ENCODE peak calls at places on chromosomes 2 and 18, in seven cellular contexts. One of them, this sample, is unnamed.

GRCh38 chr18:68676913-68677312 is 38.0 kb downstream of the TMX3 start:
- DNase-seq in choroid plexus epithelial cell: peak; percentile 71
- DNase-seq in hepatocyte: no peak
- DNase-seq in foreskin fibroblast: no peak
- DNase-seq in heart left ventricle: no peak
- DNase-seq in kidney epithelial cell: no peak
- DNase-seq in CD8-positive, alpha-beta T cell: no peak
- DNase-seq in this sample: no peak

GRCh38 chr2:209463226-209463625 is 39.4 kb downstream of the MAP2 start:
- DNase-seq in choroid plexus epithelial cell: peak; percentile 38
- DNase-seq in hepatocyte: no peak
- DNase-seq in foreskin fibroblast: no peak
- DNase-seq in heart left ventricle: no peak
- DNase-seq in kidney epithelial cell: no peak
- DNase-seq in CD8-positive, alpha-beta T cell: no peak
- DNase-seq in this sample: no peak

GRCh38 chr2:96815326-96816126 is 542 bp upstream of the CNNM3 start:
- DNase-seq in choroid plexus epithelial cell: peak; percentile 63
- DNase-seq in hepatocyte: peak; percentile 60
- DNase-seq in foreskin fibroblast: peak; percentile 53
- DNase-seq in heart left ventricle: no peak
- DNase-seq in kidney epithelial cell: no peak
- DNase-seq in CD8-positive, alpha-beta T cell: no peak
- DNase-seq in this sample: peak; percentile 25

GRCh38 chr2:97707428-97708380 is 5.7 kb upstream of the ZAP70 start:
- DNase-seq in choroid plexus epithelial cell: no peak
- DNase-seq in hepatocyte: peak; percentile 2
- DNase-seq in foreskin fibroblast: no peak
- DNase-seq in heart left ventricle: no peak
- DNase-seq in kidney epithelial cell: no peak
- DNase-seq in CD8-positive, alpha-beta T cell: no peak
- DNase-seq in this sample: no peak

GRCh38 chr2:10228611-10229365 is 73.9 kb upstream of the HPCAL1 start:
- DNase-seq in choroid plexus epithelial cell: no peak
- DNase-seq in hepatocyte: peak; percentile 61
- DNase-seq in foreskin fibroblast: no peak
- DNase-seq in heart left ventricle: no peak
- DNase-seq in kidney epithelial cell: no peak
- DNase-seq in CD8-positive, alpha-beta T cell: no peak
- DNase-seq in this sample: no peak

GRCh38 chr2:217095511-217096205 is 235.8 kb upstream of the TNP1 start:
- DNase-seq in choroid plexus epithelial cell: no peak
- DNase-seq in hepatocyte: no peak
- DNase-seq in foreskin fibroblast: no peak
- DNase-seq in heart left ventricle: no peak
- DNase-seq in kidney epithelial cell: no peak
- DNase-seq in CD8-positive, alpha-beta T cell: no peak
- DNase-seq in this sample: peak; percentile 75

GRCh38 chr2:112541315-112542122 is 746 bp upstream of the POLR1B start:
- DNase-seq in choroid plexus epithelial cell: peak; percentile 63
- DNase-seq in hepatocyte: peak; percentile 73
- DNase-seq in foreskin fibroblast: peak; percentile 54
- DNase-seq in heart left ventricle: peak; percentile 78
- DNase-seq in kidney epithelial cell: no peak
- DNase-seq in CD8-positive, alpha-beta T cell: peak; percentile 49
- DNase-seq in this sample: no peak

GRCh38 chr2:9703085-9703641 is 72.4 kb upstream of the YWHAQ start:
- DNase-seq in choroid plexus epithelial cell: peak; percentile 67
- DNase-seq in hepatocyte: peak; percentile 64
- DNase-seq in foreskin fibroblast: peak; percentile 98
- DNase-seq in heart left ventricle: peak; percentile 50
- DNase-seq in kidney epithelial cell: peak; percentile 86
- DNase-seq in CD8-positive, alpha-beta T cell: peak; percentile 80
- DNase-seq in this sample: peak; percentile 68

GRCh38 chr2:20914087-20914486 is 91.2 kb upstream of the LDAH start:
- DNase-seq in choroid plexus epithelial cell: no peak
- DNase-seq in hepatocyte: no peak
- DNase-seq in foreskin fibroblast: no peak
- DNase-seq in heart left ventricle: no peak
- DNase-seq in kidney epithelial cell: no peak
- DNase-seq in CD8-positive, alpha-beta T cell: no peak
- DNase-seq in this sample: no peak

GRCh38 chr2:54579682-54580349 is 123.7 kb downstream of the SPTBN1 start:
- DNase-seq in choroid plexus epithelial cell: no peak
- DNase-seq in hepatocyte: peak; percentile 66
- DNase-seq in foreskin fibroblast: no peak
- DNase-seq in heart left ventricle: no peak
- DNase-seq in kidney epithelial cell: no peak
- DNase-seq in CD8-positive, alpha-beta T cell: peak; percentile 30
- DNase-seq in this sample: no peak

GRCh38 chr2:157741819-157742484 is 113.3 kb upstream of the ACVR1C start:
- DNase-seq in choroid plexus epithelial cell: no peak
- DNase-seq in hepatocyte: no peak
- DNase-seq in foreskin fibroblast: no peak
- DNase-seq in heart left ventricle: no peak
- DNase-seq in kidney epithelial cell: no peak
- DNase-seq in CD8-positive, alpha-beta T cell: no peak
- DNase-seq in this sample: no peak

GRCh38 chr2:223959688-223960087 is 2.4 kb downstream of the MRPL44 start:
- DNase-seq in choroid plexus epithelial cell: peak; percentile 72
- DNase-seq in hepatocyte: no peak
- DNase-seq in foreskin fibroblast: no peak
- DNase-seq in heart left ventricle: peak; percentile 35
- DNase-seq in kidney epithelial cell: no peak
- DNase-seq in CD8-positive, alpha-beta T cell: no peak
- DNase-seq in this sample: no peak

GRCh38 chr2:121489284-121489683 is 41.4 kb upstream of the RNU4ATAC start:
- DNase-seq in choroid plexus epithelial cell: peak; percentile 92
- DNase-seq in hepatocyte: no peak
- DNase-seq in foreskin fibroblast: no peak
- DNase-seq in heart left ventricle: no peak
- DNase-seq in kidney epithelial cell: no peak
- DNase-seq in CD8-positive, alpha-beta T cell: no peak
- DNase-seq in this sample: peak; percentile 67

GRCh38 chr2:3299130-3299529 is 78.5 kb downstream of the EIPR1 start:
- DNase-seq in choroid plexus epithelial cell: no peak
- DNase-seq in hepatocyte: no peak
- DNase-seq in foreskin fibroblast: no peak
- DNase-seq in heart left ventricle: no peak
- DNase-seq in kidney epithelial cell: no peak
- DNase-seq in CD8-positive, alpha-beta T cell: no peak
- DNase-seq in this sample: no peak

GRCh38 chr2:240162531-240162930 is 22.1 kb upstream of the OTOS start:
- DNase-seq in choroid plexus epithelial cell: no peak
- DNase-seq in hepatocyte: no peak
- DNase-seq in foreskin fibroblast: no peak
- DNase-seq in heart left ventricle: no peak
- DNase-seq in kidney epithelial cell: no peak
- DNase-seq in CD8-positive, alpha-beta T cell: no peak
- DNase-seq in this sample: no peak

GRCh38 chr18:73283032-73283431 is 415.2 kb upstream of the NETO1 start:
- DNase-seq in choroid plexus epithelial cell: peak; percentile 30
- DNase-seq in hepatocyte: no peak
- DNase-seq in foreskin fibroblast: peak; percentile 36
- DNase-seq in heart left ventricle: no peak
- DNase-seq in kidney epithelial cell: no peak
- DNase-seq in CD8-positive, alpha-beta T cell: no peak
- DNase-seq in this sample: peak; percentile 64

DNA sequence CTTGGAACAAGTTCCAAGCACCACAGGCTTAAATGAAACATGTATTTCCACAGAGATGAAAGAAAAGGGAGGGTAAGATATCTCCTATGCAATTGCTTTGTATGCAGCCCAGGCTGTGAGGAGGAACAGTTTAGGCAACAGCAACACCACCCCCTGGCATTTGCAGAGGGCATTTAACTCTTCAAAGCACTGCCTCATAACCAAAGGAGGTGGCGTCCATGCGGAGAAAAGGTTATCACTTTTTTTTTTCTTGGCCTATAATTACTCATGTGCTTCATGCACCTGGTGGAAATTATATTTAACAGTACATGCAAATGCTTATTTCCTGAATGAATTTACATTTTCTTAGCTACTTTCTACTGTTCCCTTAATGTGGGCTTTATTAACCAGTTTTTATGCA is 286.0 kb downstream of the LPIN1 start:
- DNase-seq in choroid plexus epithelial cell: peak; percentile 38
- DNase-seq in hepatocyte: no peak
- DNase-seq in foreskin fibroblast: no peak
- DNase-seq in heart left ventricle: no peak
- DNase-seq in kidney epithelial cell: no peak
- DNase-seq in CD8-positive, alpha-beta T cell: no peak
- DNase-seq in this sample: no peak
- TF ChIP-seq CTCF in choroid plexus epithelial cell: peak; percentile 17
- TF ChIP-seq CTCF in hepatocyte: no peak
- TF ChIP-seq CTCF in foreskin fibroblast: no peak
- TF ChIP-seq CTCF in heart left ventricle: no peak
- TF ChIP-seq CTCF in kidney epithelial cell: peak; percentile 7
- TF ChIP-seq CTCF in CD8-positive, alpha-beta T cell: no peak
- TF ChIP-seq CTCF in this sample: peak; percentile 15

DNA sequence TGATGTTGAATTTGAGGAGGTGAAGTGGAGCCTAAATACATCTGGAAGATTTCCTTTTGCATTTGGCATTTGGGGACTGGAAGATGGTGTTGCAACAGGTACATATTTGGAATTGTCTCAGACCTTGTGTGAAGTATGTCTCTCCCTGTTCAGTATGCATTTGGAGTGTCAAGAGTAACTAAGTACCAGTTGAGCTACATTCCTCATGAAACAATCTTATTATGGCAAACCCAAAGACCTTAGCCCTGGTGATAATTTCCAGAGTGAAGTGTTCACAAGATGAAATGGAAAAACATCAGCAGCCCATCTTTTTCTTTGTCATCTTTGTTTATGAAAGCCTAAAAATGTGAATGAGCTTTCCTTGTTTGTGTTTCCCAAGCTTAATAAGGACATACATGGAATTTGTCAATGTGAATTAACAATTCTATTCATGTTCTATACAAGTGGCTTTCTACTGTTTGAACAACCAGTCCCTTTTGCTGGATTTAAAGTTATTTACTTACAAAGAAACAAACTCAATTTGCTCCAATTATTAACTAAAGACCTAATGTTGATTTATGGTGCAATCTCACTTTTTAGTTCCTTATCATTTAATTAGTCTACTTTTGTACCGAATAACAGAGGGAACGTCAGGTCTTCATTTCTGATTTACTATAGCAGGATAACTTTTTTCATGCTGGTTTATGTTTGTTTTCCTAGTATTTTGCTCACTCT is 42.1 kb upstream of the PPP1R1C start:
- DNase-seq in choroid plexus epithelial cell: peak; percentile 6
- DNase-seq in hepatocyte: no peak
- DNase-seq in foreskin fibroblast: no peak
- DNase-seq in heart left ventricle: no peak
- DNase-seq in kidney epithelial cell: no peak
- DNase-seq in CD8-positive, alpha-beta T cell: no peak
- DNase-seq in this sample: no peak
- TF ChIP-seq CTCF in choroid plexus epithelial cell: no peak
- TF ChIP-seq CTCF in hepatocyte: no peak
- TF ChIP-seq CTCF in foreskin fibroblast: no peak
- TF ChIP-seq CTCF in heart left ventricle: no peak
- TF ChIP-seq CTCF in kidney epithelial cell: no peak
- TF ChIP-seq CTCF in CD8-positive, alpha-beta T cell: no peak
- TF ChIP-seq CTCF in this sample: no peak

GRCh38 chr18:9477509-9477908 is 2.2 kb downstream of the RALBP1 start:
- DNase-seq in choroid plexus epithelial cell: no peak
- DNase-seq in hepatocyte: no peak
- DNase-seq in foreskin fibroblast: no peak
- DNase-seq in heart left ventricle: no peak
- DNase-seq in kidney epithelial cell: no peak
- DNase-seq in CD8-positive, alpha-beta T cell: no peak
- DNase-seq in this sample: no peak

GRCh38 chr18:9475643-9476580 is 599 bp downstream of the RALBP1 start:
- DNase-seq in choroid plexus epithelial cell: peak; percentile 49
- DNase-seq in hepatocyte: peak; percentile 11
- DNase-seq in foreskin fibroblast: peak; percentile 38
- DNase-seq in heart left ventricle: no peak
- DNase-seq in kidney epithelial cell: no peak
- DNase-seq in CD8-positive, alpha-beta T cell: no peak
- DNase-seq in this sample: peak; percentile 49

GRCh38 chr18:9474103-9474982 is 970 bp upstream of the RALBP1 start:
- DNase-seq in choroid plexus epithelial cell: no peak
- DNase-seq in hepatocyte: peak; percentile 94
- DNase-seq in foreskin fibroblast: peak; percentile 72
- DNase-seq in heart left ventricle: peak; percentile 89
- DNase-seq in kidney epithelial cell: peak; percentile 42
- DNase-seq in CD8-positive, alpha-beta T cell: no peak
- DNase-seq in this sample: no peak

GRCh38 chr18:9478545-9478944 is 3.2 kb downstream of the RALBP1 start:
- DNase-seq in choroid plexus epithelial cell: no peak
- DNase-seq in hepatocyte: no peak
- DNase-seq in foreskin fibroblast: no peak
- DNase-seq in heart left ventricle: no peak
- DNase-seq in kidney epithelial cell: no peak
- DNase-seq in CD8-positive, alpha-beta T cell: no peak
- DNase-seq in this sample: no peak

GRCh38 chr18:9474983-9475642 is at the start of gene RALBP1:
- DNase-seq in choroid plexus epithelial cell: peak; percentile 100
- DNase-seq in hepatocyte: peak; percentile 100
- DNase-seq in foreskin fibroblast: peak; percentile 100
- DNase-seq in heart left ventricle: peak; percentile 100
- DNase-seq in kidney epithelial cell: peak; percentile 96
- DNase-seq in CD8-positive, alpha-beta T cell: peak; percentile 96
- DNase-seq in this sample: peak; percentile 97
- TF ChIP-seq CTCF in choroid plexus epithelial cell: no peak
- TF ChIP-seq CTCF in hepatocyte: peak; percentile 42
- TF ChIP-seq CTCF in foreskin fibroblast: no peak
- TF ChIP-seq CTCF in heart left ventricle: no peak
- TF ChIP-seq CTCF in kidney epithelial cell: peak; percentile 27
- TF ChIP-seq CTCF in CD8-positive, alpha-beta T cell: no peak
- TF ChIP-seq CTCF in this sample: no peak

GRCh38 chr2:118269408-118270051 is 181.3 kb downstream of the INSIG2 start:
- DNase-seq in choroid plexus epithelial cell: no peak
- DNase-seq in hepatocyte: no peak
- DNase-seq in foreskin fibroblast: no peak
- DNase-seq in heart left ventricle: no peak
- DNase-seq in kidney epithelial cell: no peak
- DNase-seq in CD8-positive, alpha-beta T cell: no peak
- DNase-seq in this sample: peak; percentile 58
- TF ChIP-seq CTCF in choroid plexus epithelial cell: no peak
- TF ChIP-seq CTCF in hepatocyte: no peak
- TF ChIP-seq CTCF in foreskin fibroblast: no peak
- TF ChIP-seq CTCF in heart left ventricle: no peak
- TF ChIP-seq CTCF in kidney epithelial cell: no peak
- TF ChIP-seq CTCF in CD8-positive, alpha-beta T cell: no peak
- TF ChIP-seq CTCF in this sample: peak; percentile 75